ENCODE peak calls at places on chromosomes 12 and 14, in five cellular contexts. One of them, this sample, is unnamed.

GRCh38 chr12:85206543-85206942 is 73.5 kb upstream of the ALX1 start:
- DNase-seq in stomach: no peak
- DNase-seq in right cardiac atrium: no peak
- DNase-seq in lung: no peak
- DNase-seq in upper lobe of right lung: no peak
- DNase-seq in this sample: no peak

GRCh38 chr12:95789126-95790024 is 1.2 kb downstream of the NTN4 start:
- DNase-seq in right cardiac atrium: peak; percentile 43
- DNase-seq in stomach: peak; percentile 51
- DNase-seq in upper lobe of right lung: peak; percentile 72
- DNase-seq in lung: no peak
- DNase-seq in this sample: no peak

GRCh38 chr14:60116181-60116580 is 24.5 kb downstream of the PCNX4 start:
- DNase-seq in right cardiac atrium: no peak
- DNase-seq in upper lobe of right lung: no peak
- DNase-seq in stomach: no peak
- DNase-seq in lung: no peak
- DNase-seq in this sample: no peak

GRCh38 chr12:26658991-26659390 is 174.0 kb downstream of the ITPR2 start:
- DNase-seq in lung: no peak
- DNase-seq in right cardiac atrium: no peak
- DNase-seq in stomach: no peak
- DNase-seq in upper lobe of right lung: no peak
- DNase-seq in this sample: no peak

GRCh38 chr14:32102968-32103367 is 25.9 kb downstream of the ARHGAP5 start:
- DNase-seq in lung: no peak
- DNase-seq in stomach: no peak
- DNase-seq in upper lobe of right lung: no peak
- DNase-seq in right cardiac atrium: no peak
- DNase-seq in this sample: no peak

GRCh38 chr12:79016181-79016580 is 151.6 kb downstream of the SYT1 start:
- DNase-seq in right cardiac atrium: no peak
- DNase-seq in upper lobe of right lung: no peak
- DNase-seq in stomach: no peak
- DNase-seq in lung: no peak
- DNase-seq in this sample: no peak

GRCh38 chr12:124562796-124563181 is 4.6 kb downstream of the NCOR2 start:
- DNase-seq in upper lobe of right lung: no peak
- DNase-seq in stomach: no peak
- DNase-seq in right cardiac atrium: no peak
- DNase-seq in lung: no peak
- DNase-seq in this sample: no peak

GRCh38 chr12:109637996-109638395 is 64.4 kb downstream of the MVK start:
- DNase-seq in upper lobe of right lung: no peak
- DNase-seq in right cardiac atrium: no peak
- DNase-seq in stomach: no peak
- DNase-seq in lung: no peak
- DNase-seq in this sample: no peak

GRCh38 chr14:50038398-50039119 is 77.8 kb downstream of the VCPKMT start:
- DNase-seq in stomach: no peak
- DNase-seq in lung: peak; percentile 42
- DNase-seq in upper lobe of right lung: no peak
- DNase-seq in right cardiac atrium: no peak
- DNase-seq in this sample: no peak

GRCh38 chr12:98352218-98352811 is 163.1 kb upstream of the TMPO start:
- DNase-seq in stomach: no peak
- DNase-seq in upper lobe of right lung: no peak
- DNase-seq in right cardiac atrium: no peak
- DNase-seq in lung: no peak
- DNase-seq in this sample: no peak

GRCh38 chr12:115752913-115753726 is 524.4 kb downstream of the MED13L start:
- DNase-seq in stomach: peak; percentile 33
- DNase-seq in right cardiac atrium: peak; percentile 10
- DNase-seq in lung: peak; percentile 36
- DNase-seq in upper lobe of right lung: no peak
- DNase-seq in this sample: no peak

GRCh38 chr12:9721394-9722092 is 11.4 kb downstream of the CLECL1 start:
- DNase-seq in right cardiac atrium: no peak
- DNase-seq in upper lobe of right lung: no peak
- DNase-seq in lung: no peak
- DNase-seq in stomach: no peak
- DNase-seq in this sample: no peak

GRCh38 chr14:94748667-94749347 is 21.1 kb downstream of the GSC start:
- DNase-seq in lung: no peak
- DNase-seq in right cardiac atrium: no peak
- DNase-seq in upper lobe of right lung: no peak
- DNase-seq in stomach: peak; percentile 32
- DNase-seq in this sample: no peak

GRCh38 chr12:47935196-47935595 is 28.2 kb upstream of the TMEM106C start:
- DNase-seq in right cardiac atrium: peak; percentile 63
- DNase-seq in upper lobe of right lung: no peak
- DNase-seq in stomach: peak; percentile 28
- DNase-seq in lung: no peak
- DNase-seq in this sample: no peak

GRCh38 chr12:82412246-82412645 is 53.9 kb downstream of the METTL25 start:
- DNase-seq in right cardiac atrium: no peak
- DNase-seq in stomach: no peak
- DNase-seq in lung: no peak
- DNase-seq in upper lobe of right lung: no peak
- DNase-seq in this sample: no peak

GRCh38 chr12:106629797-106630669 is 47.2 kb downstream of the RFX4 start:
- DNase-seq in upper lobe of right lung: no peak
- DNase-seq in stomach: no peak
- DNase-seq in right cardiac atrium: no peak
- DNase-seq in lung: no peak
- DNase-seq in this sample: no peak

GRCh38 chr14:31894351-31894750 is 182.8 kb upstream of the ARHGAP5 start:
- DNase-seq in stomach: no peak
- DNase-seq in right cardiac atrium: no peak
- DNase-seq in lung: no peak
- DNase-seq in upper lobe of right lung: no peak
- DNase-seq in this sample: no peak

GRCh38 chr12:93689076-93689834 is 12.1 kb downstream of the CRADD start:
- DNase-seq in stomach: no peak
- DNase-seq in lung: no peak
- DNase-seq in upper lobe of right lung: no peak
- DNase-seq in right cardiac atrium: no peak
- DNase-seq in this sample: no peak

GRCh38 chr12:131471946-131472732 is 238.8 kb upstream of the SFSWAP start:
- DNase-seq in lung: no peak
- DNase-seq in upper lobe of right lung: no peak
- DNase-seq in right cardiac atrium: no peak
- DNase-seq in stomach: peak; percentile 17
- DNase-seq in this sample: no peak

GRCh38 chr14:65916055-65916454 is 503.5 kb downstream of the FUT8 start:
- DNase-seq in right cardiac atrium: no peak
- DNase-seq in stomach: no peak
- DNase-seq in upper lobe of right lung: no peak
- DNase-seq in lung: no peak
- DNase-seq in this sample: no peak

GRCh38 chr12:114733919-114734318 is 49.9 kb upstream of the TBX3 start:
- DNase-seq in right cardiac atrium: no peak
- DNase-seq in stomach: no peak
- DNase-seq in upper lobe of right lung: no peak
- DNase-seq in lung: no peak
- DNase-seq in this sample: no peak

GRCh38 chr12:66516133-66516532 is 162.7 kb downstream of the GRIP1 start:
- DNase-seq in lung: no peak
- DNase-seq in right cardiac atrium: no peak
- DNase-seq in stomach: no peak
- DNase-seq in upper lobe of right lung: no peak
- DNase-seq in this sample: no peak

GRCh38 chr12:93832126-93832525 is 155.0 kb downstream of the CRADD start:
- DNase-seq in right cardiac atrium: no peak
- DNase-seq in lung: no peak
- DNase-seq in upper lobe of right lung: no peak
- DNase-seq in stomach: no peak
- DNase-seq in this sample: no peak

GRCh38 chr14:85463512-85463911 is 66.4 kb upstream of the FLRT2 start:
- DNase-seq in lung: peak; percentile 58
- DNase-seq in right cardiac atrium: peak; percentile 23
- DNase-seq in stomach: no peak
- DNase-seq in upper lobe of right lung: no peak
- DNase-seq in this sample: no peak

GRCh38 chr12:127025545-127025944 is 1241.4 kb upstream of the TMEM132C start:
- DNase-seq in lung: no peak
- DNase-seq in stomach: no peak
- DNase-seq in upper lobe of right lung: no peak
- DNase-seq in right cardiac atrium: no peak
- DNase-seq in this sample: no peak

GRCh38 chr12:67826946-67827719 is 162.1 kb upstream of the IFNG-AS1 start:
- DNase-seq in upper lobe of right lung: no peak
- DNase-seq in lung: no peak
- DNase-seq in right cardiac atrium: no peak
- DNase-seq in stomach: no peak
- DNase-seq in this sample: no peak

GRCh38 chr14:55071051-55071450 is 19.6 kb downstream of the MAPK1IP1L start:
- DNase-seq in stomach: no peak
- DNase-seq in upper lobe of right lung: no peak
- DNase-seq in right cardiac atrium: no peak
- DNase-seq in lung: no peak
- DNase-seq in this sample: no peak

GRCh38 chr14:52166822-52167221 is 98.0 kb upstream of the NID2 start:
- DNase-seq in right cardiac atrium: no peak
- DNase-seq in lung: no peak
- DNase-seq in stomach: no peak
- DNase-seq in upper lobe of right lung: no peak
- DNase-seq in this sample: no peak

GRCh38 chr14:50249118-50249775 is 17.9 kb upstream of the SOS2 start:
- DNase-seq in right cardiac atrium: no peak
- DNase-seq in stomach: no peak
- DNase-seq in upper lobe of right lung: no peak
- DNase-seq in lung: no peak
- DNase-seq in this sample: no peak

GRCh38 chr12:805022-805632 is 52.7 kb downstream of the WNK1 start:
- DNase-seq in right cardiac atrium: no peak
- DNase-seq in upper lobe of right lung: no peak
- DNase-seq in stomach: no peak
- DNase-seq in lung: no peak
- DNase-seq in this sample: no peak

GRCh38 chr14:90061849-90062794 is at the start of gene KCNK13:
- DNase-seq in right cardiac atrium: peak; percentile 23
- DNase-seq in upper lobe of right lung: no peak
- DNase-seq in stomach: no peak
- DNase-seq in lung: no peak
- DNase-seq in this sample: no peak

GRCh38 chr14:73726025-73726961 is 12.1 kb upstream of the PNMA1 start:
- DNase-seq in right cardiac atrium: peak; percentile 30
- DNase-seq in upper lobe of right lung: peak; percentile 57
- DNase-seq in stomach: no peak
- DNase-seq in lung: no peak
- DNase-seq in this sample: no peak

GRCh38 chr12:130449291-130449690 is 111.6 kb downstream of the PIWIL1 start:
- DNase-seq in lung: no peak
- DNase-seq in stomach: no peak
- DNase-seq in right cardiac atrium: no peak
- DNase-seq in upper lobe of right lung: no peak
- DNase-seq in this sample: no peak

GRCh38 chr14:68787235-68787727 is 5.6 kb downstream of the ZFP36L1 start:
- DNase-seq in stomach: peak; percentile 44
- DNase-seq in right cardiac atrium: no peak
- DNase-seq in upper lobe of right lung: no peak
- DNase-seq in lung: no peak
- DNase-seq in this sample: no peak
- H3K4me3 ChIP-seq in stomach: peak overlapping the region; percentile 90
- H3K4me3 ChIP-seq in right cardiac atrium: no peak overlapping the region
- H3K4me3 ChIP-seq in upper lobe of right lung: peak overlapping the region; percentile 97
- H3K4me3 ChIP-seq in lung: no peak overlapping the region
- H3K4me3 ChIP-seq in this sample: no peak overlapping the region

GRCh38 chr12:121043067-121043466 is 4.0 kb upstream of the OASL start:
- DNase-seq in lung: no peak
- DNase-seq in stomach: no peak
- DNase-seq in upper lobe of right lung: no peak
- DNase-seq in right cardiac atrium: no peak
- DNase-seq in this sample: no peak

GRCh38 chr12:121050725-121051124 is 11.7 kb upstream of the OASL start:
- DNase-seq in lung: no peak
- DNase-seq in stomach: no peak
- DNase-seq in right cardiac atrium: no peak
- DNase-seq in upper lobe of right lung: no peak
- DNase-seq in this sample: no peak

GRCh38 chr12:121053706-121054105 is 14.7 kb upstream of the OASL start:
- DNase-seq in stomach: no peak
- DNase-seq in lung: no peak
- DNase-seq in right cardiac atrium: no peak
- DNase-seq in upper lobe of right lung: no peak
- DNase-seq in this sample: no peak

GRCh38 chr12:121048442-121048841 is 9.4 kb upstream of the OASL start:
- DNase-seq in stomach: no peak
- DNase-seq in right cardiac atrium: no peak
- DNase-seq in upper lobe of right lung: no peak
- DNase-seq in lung: no peak
- DNase-seq in this sample: no peak
- H3K4me1 ChIP-seq in stomach: no peaks in the 10 kb centered on the region
- H3K4me1 ChIP-seq in right cardiac atrium: no peaks in the 10 kb centered on the region
- H3K4me1 ChIP-seq in upper lobe of right lung: no peaks in the 10 kb centered on the region
- H3K4me1 ChIP-seq in lung: no peaks in the 10 kb centered on the region
- H3K4me1 ChIP-seq in this sample: no peaks in the 10 kb centered on the region

GRCh38 chr12:57454566-57455373 is at the start of gene INHBE:
- DNase-seq in stomach: no peak
- DNase-seq in right cardiac atrium: no peak
- DNase-seq in upper lobe of right lung: no peak
- DNase-seq in lung: no peak
- DNase-seq in this sample: no peak
- H3K4me3 ChIP-seq in stomach: no peak within 1 kb of the TSS
- H3K4me3 ChIP-seq in right cardiac atrium: no peak within 1 kb of the TSS
- H3K4me3 ChIP-seq in upper lobe of right lung: no peak within 1 kb of the TSS
- H3K4me3 ChIP-seq in lung: no peak within 1 kb of the TSS
- H3K4me3 ChIP-seq in this sample: no peak within 1 kb of the TSS

GRCh38 chr14:68247867-68248266 is 428.3 kb downstream of the RAD51B start:
- DNase-seq in right cardiac atrium: no peak
- DNase-seq in lung: no peak
- DNase-seq in stomach: no peak
- DNase-seq in upper lobe of right lung: no peak
- DNase-seq in this sample: no peak
- H3K4me1 ChIP-seq in right cardiac atrium: peaks cover 20% of the 10 kb centered on the region
- H3K4me1 ChIP-seq in lung: peaks cover 41% of the 10 kb centered on the region
- H3K4me1 ChIP-seq in stomach: peaks cover 92% of the 10 kb centered on the region
- H3K4me1 ChIP-seq in upper lobe of right lung: peaks cover 77% of the 10 kb centered on the region
- H3K4me1 ChIP-seq in this sample: peaks cover 18% of the 10 kb centered on the region

GRCh38 chr14:71554959-71555612 is 377.1 kb upstream of the RGS6 start:
- DNase-seq in right cardiac atrium: no peak
- DNase-seq in stomach: no peak
- DNase-seq in lung: no peak
- DNase-seq in upper lobe of right lung: no peak
- DNase-seq in this sample: no peak
- H3K4me3 ChIP-seq in right cardiac atrium: no peak overlapping the region
- H3K4me3 ChIP-seq in stomach: no peak overlapping the region
- H3K4me3 ChIP-seq in lung: no peak overlapping the region
- H3K4me3 ChIP-seq in upper lobe of right lung: no peak overlapping the region
- H3K4me3 ChIP-seq in this sample: no peak overlapping the region